ENCODE peak calls at places on chromosomes 13 and 19, in five cellular contexts. One of them, this sample, is unnamed.

GRCh38 chr13:20366056-20366455 is 133.9 kb upstream of the GJB6 start:
- DNase-seq in endothelial cell of umbilical vein: no peak
- DNase-seq in stomach: no peak
- DNase-seq in spleen: no peak
- DNase-seq in GM23338: no peak
- DNase-seq in this sample: no peak

GRCh38 chr19:43625918-43626579 is 6.6 kb upstream of the ZNF428 start:
- DNase-seq in GM23338: peak
- DNase-seq in spleen: no peak
- DNase-seq in endothelial cell of umbilical vein: no peak
- DNase-seq in stomach: no peak
- DNase-seq in this sample: no peak

GRCh38 chr13:65057986-65058385 is 2172.2 kb downstream of the PCDH9 start:
- DNase-seq in spleen: no peak
- DNase-seq in endothelial cell of umbilical vein: no peak
- DNase-seq in stomach: no peak
- DNase-seq in GM23338: no peak
- DNase-seq in this sample: no peak

GRCh38 chr13:43269037-43269476 is 245.7 kb downstream of the DNAJC15 start:
- DNase-seq in GM23338: no peak
- DNase-seq in stomach: peak
- DNase-seq in endothelial cell of umbilical vein: peak
- DNase-seq in spleen: no peak
- DNase-seq in this sample: no peak

GRCh38 chr19:47107953-47108746 is 5.4 kb downstream of the ZC3H4 start:
- DNase-seq in endothelial cell of umbilical vein: peak
- DNase-seq in stomach: no peak
- DNase-seq in spleen: peak
- DNase-seq in GM23338: no peak
- DNase-seq in this sample: no peak

GRCh38 chr13:49271264-49271663 is 23.5 kb downstream of the CDADC1 start:
- DNase-seq in endothelial cell of umbilical vein: no peak
- DNase-seq in stomach: no peak
- DNase-seq in spleen: no peak
- DNase-seq in GM23338: no peak
- DNase-seq in this sample: no peak

GRCh38 chr19:45267296-45267695 is 16.2 kb downstream of the MARK4 start:
- DNase-seq in stomach: no peak
- DNase-seq in endothelial cell of umbilical vein: no peak
- DNase-seq in GM23338: no peak
- DNase-seq in spleen: no peak
- DNase-seq in this sample: no peak

GRCh38 chr13:69306766-69307165 is 800.9 kb upstream of the ATXN8OS start:
- DNase-seq in spleen: no peak
- DNase-seq in endothelial cell of umbilical vein: no peak
- DNase-seq in stomach: no peak
- DNase-seq in GM23338: peak
- DNase-seq in this sample: no peak

GRCh38 chr13:62305758-62306157 is 890.1 kb upstream of the PCDH20 start:
- DNase-seq in stomach: no peak
- DNase-seq in endothelial cell of umbilical vein: no peak
- DNase-seq in spleen: no peak
- DNase-seq in GM23338: no peak
- DNase-seq in this sample: no peak

GRCh38 chr13:109990296-109990695 is 203.9 kb upstream of the IRS2 start:
- DNase-seq in stomach: no peak
- DNase-seq in endothelial cell of umbilical vein: no peak
- DNase-seq in spleen: no peak
- DNase-seq in GM23338: no peak
- DNase-seq in this sample: no peak

GRCh38 chr13:42617262-42617661 is 43.3 kb downstream of the TNFSF11 start:
- DNase-seq in GM23338: no peak
- DNase-seq in spleen: no peak
- DNase-seq in stomach: no peak
- DNase-seq in endothelial cell of umbilical vein: no peak
- DNase-seq in this sample: no peak

GRCh38 chr13:66795636-66796035 is 434.5 kb downstream of the PCDH9 start:
- DNase-seq in stomach: no peak
- DNase-seq in endothelial cell of umbilical vein: no peak
- DNase-seq in GM23338: no peak
- DNase-seq in spleen: no peak
- DNase-seq in this sample: no peak

GRCh38 chr13:49830721-49831120 is 38.2 kb upstream of the KPNA3 start:
- DNase-seq in spleen: no peak
- DNase-seq in GM23338: no peak
- DNase-seq in endothelial cell of umbilical vein: no peak
- DNase-seq in stomach: no peak
- DNase-seq in this sample: no peak

GRCh38 chr19:47231215-47232054 is 436 bp upstream of the BBC3 start:
- DNase-seq in stomach: peak
- DNase-seq in spleen: peak
- DNase-seq in GM23338: peak
- DNase-seq in endothelial cell of umbilical vein: peak
- DNase-seq in this sample: peak

GRCh38 chr13:22372261-22372660 is 701.4 kb downstream of the FGF9 start:
- DNase-seq in GM23338: peak
- DNase-seq in spleen: no peak
- DNase-seq in stomach: no peak
- DNase-seq in endothelial cell of umbilical vein: no peak
- DNase-seq in this sample: no peak

GRCh38 chr13:101829484-101829883 is 377.0 kb downstream of the ITGBL1 start:
- DNase-seq in endothelial cell of umbilical vein: no peak
- DNase-seq in stomach: no peak
- DNase-seq in spleen: no peak
- DNase-seq in GM23338: no peak
- DNase-seq in this sample: no peak

GRCh38 chr19:10568444-10568825 is 344 bp downstream of the CDKN2D start:
- DNase-seq in stomach: peak
- DNase-seq in endothelial cell of umbilical vein: no peak
- DNase-seq in GM23338: peak
- DNase-seq in spleen: no peak
- DNase-seq in this sample: no peak

DNA sequence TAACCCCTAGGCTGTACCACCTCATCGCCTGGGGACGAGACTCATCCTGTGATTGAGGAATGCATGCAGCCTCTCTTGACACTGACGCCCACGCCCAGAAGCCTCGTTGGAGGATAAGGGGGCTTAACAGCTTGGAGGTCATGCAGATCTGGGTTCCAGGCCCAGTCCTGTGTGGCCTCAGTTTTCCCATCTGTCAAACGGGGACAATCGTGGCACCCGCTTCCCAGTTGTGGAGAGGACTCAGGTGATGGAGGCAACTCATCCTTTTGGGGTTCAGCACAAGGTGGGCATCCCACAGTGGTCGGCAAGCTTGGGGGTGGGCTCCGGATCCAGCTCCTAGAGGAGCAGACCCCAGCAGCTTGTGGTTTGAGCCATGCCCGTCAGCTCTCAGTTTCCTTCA is 1.4 kb upstream of the LGI4 start:
- DNase-seq in spleen: no peak
- DNase-seq in GM23338: no peak
- DNase-seq in endothelial cell of umbilical vein: no peak
- DNase-seq in stomach: no peak
- DNase-seq in this sample: no peak
- TF ChIP-seq POLR2AphosphoS5 in spleen: no peak
- TF ChIP-seq POLR2AphosphoS5 in GM23338: no peak
- TF ChIP-seq POLR2AphosphoS5 in endothelial cell of umbilical vein: no peak
- TF ChIP-seq POLR2AphosphoS5 in stomach: no peak
- TF ChIP-seq POLR2AphosphoS5 in this sample: no peak

DNA sequence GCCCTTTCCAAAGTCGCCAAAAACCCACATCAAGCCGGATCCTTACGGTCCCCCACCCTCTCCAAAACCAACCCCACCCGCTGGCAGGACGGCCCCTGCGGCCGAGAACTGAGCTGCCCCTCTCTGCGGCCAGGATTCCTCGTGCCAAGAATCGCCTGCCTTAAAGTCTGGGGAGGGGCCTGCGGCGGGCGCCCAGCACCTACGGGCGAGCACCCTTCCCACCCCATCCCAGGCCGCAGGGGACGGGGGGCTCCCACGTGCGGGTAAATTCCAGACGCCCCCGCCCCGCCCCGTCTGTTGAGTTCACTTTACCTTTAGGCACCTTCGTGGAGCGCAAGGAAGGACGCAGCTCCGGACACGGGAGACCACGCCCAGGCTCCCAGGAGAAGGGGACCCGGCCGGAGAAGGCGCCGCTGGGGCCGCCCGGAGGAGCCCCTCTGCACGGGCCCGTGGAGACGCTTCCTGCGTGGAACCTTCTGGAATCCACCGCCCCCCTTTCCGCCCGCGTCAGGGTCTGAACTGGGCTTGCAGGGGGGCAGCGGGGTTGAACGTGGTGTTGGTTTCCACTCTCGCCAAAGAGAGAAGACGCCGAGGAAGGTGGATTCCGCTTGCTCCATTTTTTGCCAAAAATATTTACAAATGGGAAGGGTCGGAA is 22.8 kb downstream of the ONECUT3 start:
- DNase-seq in stomach: no peak
- DNase-seq in spleen: no peak
- DNase-seq in endothelial cell of umbilical vein: no peak
- DNase-seq in GM23338: no peak
- DNase-seq in this sample: no peak
- TF ChIP-seq POLR2AphosphoS5 in stomach: no peak
- TF ChIP-seq POLR2AphosphoS5 in spleen: no peak
- TF ChIP-seq POLR2AphosphoS5 in endothelial cell of umbilical vein: no peak
- TF ChIP-seq POLR2AphosphoS5 in GM23338: no peak
- TF ChIP-seq POLR2AphosphoS5 in this sample: no peak

GRCh38 chr19:51339313-51339686 is 2.6 kb downstream of the VSIG10L start:
- DNase-seq in GM23338: peak
- DNase-seq in endothelial cell of umbilical vein: no peak
- DNase-seq in spleen: no peak
- DNase-seq in stomach: no peak
- DNase-seq in this sample: no peak

GRCh38 chr19:51337141-51337860 is 4.6 kb downstream of the VSIG10L start:
- DNase-seq in GM23338: no peak
- DNase-seq in endothelial cell of umbilical vein: no peak
- DNase-seq in spleen: no peak
- DNase-seq in stomach: no peak
- DNase-seq in this sample: no peak

GRCh38 chr19:51339687-51340656 is 2.0 kb downstream of the VSIG10L start:
- DNase-seq in endothelial cell of umbilical vein: peak
- DNase-seq in stomach: peak
- DNase-seq in spleen: peak
- DNase-seq in GM23338: peak
- DNase-seq in this sample: peak

GRCh38 chr19:51337861-51338562 is 3.9 kb downstream of the VSIG10L start:
- DNase-seq in stomach: no peak
- DNase-seq in GM23338: no peak
- DNase-seq in endothelial cell of umbilical vein: no peak
- DNase-seq in spleen: no peak
- DNase-seq in this sample: no peak

GRCh38 chr19:51338563-51339312 is 3.2 kb downstream of the VSIG10L start:
- DNase-seq in GM23338: peak
- DNase-seq in stomach: peak
- DNase-seq in spleen: peak
- DNase-seq in endothelial cell of umbilical vein: peak
- DNase-seq in this sample: no peak
- TF ChIP-seq POLR2AphosphoS5 in GM23338: peak
- TF ChIP-seq POLR2AphosphoS5 in stomach: no peak
- TF ChIP-seq POLR2AphosphoS5 in spleen: no peak
- TF ChIP-seq POLR2AphosphoS5 in endothelial cell of umbilical vein: no peak
- TF ChIP-seq POLR2AphosphoS5 in this sample: no peak

DNA sequence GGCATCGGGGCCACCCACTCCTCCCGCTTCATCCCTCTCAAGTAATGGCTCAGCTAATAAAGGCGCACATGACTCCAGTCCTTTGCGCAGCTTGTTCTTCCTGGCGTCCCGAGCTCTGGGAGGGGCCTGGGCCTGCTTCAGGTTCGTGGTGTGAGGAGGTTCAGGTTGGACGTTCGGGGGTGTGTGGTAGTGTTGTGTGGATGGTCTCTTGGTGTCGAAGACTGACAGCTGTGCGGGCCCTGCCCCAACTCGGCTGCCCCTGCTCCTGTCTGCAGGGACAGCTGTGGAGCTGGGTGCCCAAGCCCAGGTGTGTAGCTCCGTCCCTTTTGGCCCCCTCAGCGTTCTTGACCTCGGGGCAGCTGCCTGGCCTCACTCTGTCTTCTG is 2.2 kb downstream of the RPS15 start:
- DNase-seq in endothelial cell of umbilical vein: no peak
- DNase-seq in spleen: no peak
- DNase-seq in GM23338: no peak
- DNase-seq in stomach: no peak
- DNase-seq in this sample: no peak
- TF ChIP-seq POLR2AphosphoS5 in endothelial cell of umbilical vein: no peak
- TF ChIP-seq POLR2AphosphoS5 in spleen: no peak
- TF ChIP-seq POLR2AphosphoS5 in GM23338: no peak
- TF ChIP-seq POLR2AphosphoS5 in stomach: no peak
- TF ChIP-seq POLR2AphosphoS5 in this sample: no peak

DNA sequence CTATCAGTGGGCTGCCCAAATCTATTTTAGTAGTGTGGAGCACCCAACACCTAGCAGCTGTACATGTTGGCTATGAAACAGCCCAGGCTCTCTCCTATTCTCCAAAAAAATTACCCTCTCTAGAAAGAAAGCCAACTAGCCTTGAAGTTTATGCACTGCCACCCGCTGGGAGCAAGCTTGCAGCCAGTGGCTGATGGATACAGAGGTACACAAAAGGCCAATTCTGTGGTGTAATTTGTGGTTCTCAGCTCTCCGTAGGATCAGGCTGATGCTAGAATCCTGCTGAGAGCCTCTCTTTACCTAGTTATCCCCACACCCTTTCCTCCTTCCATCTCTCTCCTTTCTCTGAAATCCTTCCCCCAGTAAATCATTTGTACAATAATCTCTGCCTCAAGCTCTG is 1120.7 kb downstream of the DIAPH3 start:
- DNase-seq in endothelial cell of umbilical vein: no peak
- DNase-seq in stomach: no peak
- DNase-seq in GM23338: peak
- DNase-seq in spleen: no peak
- DNase-seq in this sample: no peak
- TF ChIP-seq POLR2AphosphoS5 in endothelial cell of umbilical vein: no peak
- TF ChIP-seq POLR2AphosphoS5 in stomach: no peak
- TF ChIP-seq POLR2AphosphoS5 in GM23338: no peak
- TF ChIP-seq POLR2AphosphoS5 in spleen: no peak
- TF ChIP-seq POLR2AphosphoS5 in this sample: no peak

GRCh38 chr19:1273263-1274041 is 1.9 kb upstream of the FAM174C start:
- DNase-seq in GM23338: no peak
- DNase-seq in spleen: peak
- DNase-seq in endothelial cell of umbilical vein: no peak
- DNase-seq in stomach: no peak
- DNase-seq in this sample: no peak
- TF ChIP-seq POLR2AphosphoS5 in GM23338: peak
- TF ChIP-seq POLR2AphosphoS5 in spleen: peak
- TF ChIP-seq POLR2AphosphoS5 in endothelial cell of umbilical vein: peak
- TF ChIP-seq POLR2AphosphoS5 in stomach: peak
- TF ChIP-seq POLR2AphosphoS5 in this sample: no peak

GRCh38 chr13:113762075-113762474 is 3.0 kb downstream of the TMEM255B start:
- DNase-seq in endothelial cell of umbilical vein: no peak
- DNase-seq in spleen: no peak
- DNase-seq in GM23338: no peak
- DNase-seq in stomach: no peak
- DNase-seq in this sample: no peak

GRCh38 chr13:113762538-113762937 is 3.5 kb downstream of the TMEM255B start:
- DNase-seq in spleen: peak
- DNase-seq in stomach: peak
- DNase-seq in endothelial cell of umbilical vein: no peak
- DNase-seq in GM23338: no peak
- DNase-seq in this sample: no peak

GRCh38 chr13:113761136-113761535 is 2.1 kb downstream of the TMEM255B start:
- DNase-seq in GM23338: no peak
- DNase-seq in endothelial cell of umbilical vein: no peak
- DNase-seq in spleen: peak
- DNase-seq in stomach: peak
- DNase-seq in this sample: no peak

GRCh38 chr13:113758651-113759524 is at the start of gene TMEM255B:
- DNase-seq in endothelial cell of umbilical vein: peak
- DNase-seq in stomach: peak
- DNase-seq in spleen: peak
- DNase-seq in GM23338: peak
- DNase-seq in this sample: no peak

GRCh38 chr13:113759525-113760137 is 605 bp downstream of the TMEM255B start:
- DNase-seq in spleen: peak
- DNase-seq in endothelial cell of umbilical vein: peak
- DNase-seq in stomach: peak
- DNase-seq in GM23338: peak
- DNase-seq in this sample: no peak
- TF ChIP-seq POLR2AphosphoS5 in spleen: peak
- TF ChIP-seq POLR2AphosphoS5 in endothelial cell of umbilical vein: no peak
- TF ChIP-seq POLR2AphosphoS5 in stomach: peak
- TF ChIP-seq POLR2AphosphoS5 in GM23338: no peak
- TF ChIP-seq POLR2AphosphoS5 in this sample: peak

This sample was measured in vagina.